ENCODE peak calls at places on chromosomes 5 and 9, in nine cellular contexts. C, W, J, Q, I, D, N, B and O are unnamed samples.

GRCh38 chr5:135356522-135357318 is 42.3 kb downstream of the MACROH2A1 start:
- DNase-seq in Q (no peak), N (no peak), D (peak), J (no peak), W (peak), B (no peak), I (peak), C (no peak), O (peak)

GRCh38 chr5:101278011-101278687 is 375.1 kb upstream of the ST8SIA4 start:
- DNase-seq in J (no peak), N (no peak), W (no peak), B (no peak), I (no peak), D (no peak), Q (peak), C (no peak), O (no peak)

GRCh38 chr5:643811-644271 is 31.7 kb downstream of the CEP72 start:
- DNase-seq in C (no peak), W (no peak), B (peak), I (no peak), Q (no peak), J (peak), D (no peak), N (no peak), O (no peak)

GRCh38 chr5:10860645-10861455 is 99.8 kb upstream of the DAP start:
- DNase-seq in B (no peak), D (no peak), I (no peak), W (peak), C (no peak), J (no peak), N (no peak), Q (peak), O (no peak)

GRCh38 chr5:1212881-1213280 is 11.5 kb downstream of the SLC6A19 start:
- DNase-seq in N (no peak), C (no peak), I (no peak), D (no peak), Q (no peak), J (no peak), B (no peak), W (no peak), O (no peak)

GRCh38 chr5:95446560-95447221 is 55.5 kb downstream of the FAM81B start:
- DNase-seq in D (no peak), B (no peak), N (no peak), I (no peak), C (no peak), W (no peak), J (no peak), Q (no peak), O (no peak)

GRCh38 chr9:70076678-70077077 is 33.0 kb downstream of the MAMDC2 start:
- DNase-seq in W (no peak), D (no peak), I (no peak), N (no peak), B (no peak), Q (no peak), C (no peak), J (no peak), O (no peak)

GRCh38 chr5:177431317-177432142 is 5.1 kb downstream of the GRK6 start:
- DNase-seq in N (no peak), W (no peak), J (peak), I (peak), C (no peak), D (no peak), B (no peak), Q (no peak), O (peak)

GRCh38 chr5:157743163-157744054 is at the start of gene LSM11:
- DNase-seq in Q (peak), I (peak), B (peak), N (no peak), J (peak), D (peak), C (peak), W (peak), O (peak)

GRCh38 chr5:180130291-180130869 is 58.8 kb upstream of the RNF130 start:
- DNase-seq in W (no peak), D (peak), J (no peak), Q (no peak), N (no peak), B (no peak), C (no peak), I (peak), O (no peak)

GRCh38 chr9:115099891-115100290 is 18.1 kb downstream of the TNC start:
- DNase-seq in W (no peak), J (no peak), D (no peak), C (no peak), Q (no peak), I (no peak), B (peak), N (no peak), O (no peak)

GRCh38 chr9:84953797-84954695 is 284.5 kb downstream of the NTRK2 start:
- DNase-seq in D (peak), N (no peak), Q (no peak), I (peak), J (peak), C (peak), B (peak), W (peak), O (peak)

GRCh38 chr9:112179816-112180215 is 4.7 kb upstream of the SUSD1 start:
- DNase-seq in B (no peak), W (no peak), D (no peak), N (no peak), C (no peak), J (no peak), Q (no peak), I (no peak), O (no peak)

GRCh38 chr5:164876793-164877192 is 1371.4 kb downstream of the MAT2B start:
- DNase-seq in Q (no peak), W (no peak), I (no peak), D (no peak), J (no peak), B (no peak), N (no peak), C (no peak), O (no peak)

GRCh38 chr9:13570521-13570974 is 291.1 kb upstream of the MPDZ start:
- DNase-seq in W (no peak), J (no peak), C (no peak), I (no peak), Q (no peak), N (no peak), D (no peak), B (no peak), O (no peak)

GRCh38 chr5:23204111-23204510 is 303.3 kb upstream of the PRDM9 start:
- DNase-seq in N (no peak), Q (no peak), D (no peak), B (no peak), W (no peak), C (no peak), J (no peak), I (no peak), O (no peak)

GRCh38 chr5:74581988-74582365 is 58.6 kb downstream of the ENC1 start:
- DNase-seq in J (no peak), W (no peak), C (no peak), D (no peak), Q (no peak), I (no peak), B (no peak), N (no peak), O (no peak)

GRCh38 chr9:24801344-24801743 is 255.6 kb upstream of the IZUMO3 start:
- DNase-seq in W (no peak), Q (no peak), N (no peak), D (no peak), J (no peak), I (no peak), C (no peak), B (no peak), O (no peak)

GRCh38 chr9:128713411-128713780 is 10.5 kb downstream of the ZDHHC12 start:
- DNase-seq in N (no peak), I (no peak), B (no peak), Q (no peak), J (no peak), W (no peak), D (no peak), C (no peak), O (no peak)

GRCh38 chr5:151023651-151024050 is 3.3 kb downstream of the GPX3 start:
- DNase-seq in I (peak), B (no peak), C (no peak), Q (peak), J (no peak), W (no peak), D (peak), N (no peak), O (peak)

GRCh38 chr5:143186623-143187022 is 216.9 kb downstream of the NR3C1 start:
- DNase-seq in I (no peak), N (no peak), J (no peak), W (no peak), B (no peak), Q (no peak), C (no peak), D (no peak), O (no peak)

GRCh38 chr9:93234600-93234999 is 50.7 kb downstream of the WNK2 start:
- DNase-seq in J (no peak), D (no peak), C (no peak), B (no peak), N (no peak), W (no peak), I (no peak), Q (no peak), O (peak)

GRCh38 chr9:120932086-120932818 is 5.7 kb upstream of the TRAF1 start:
- DNase-seq in I (peak), J (no peak), N (no peak), D (no peak), W (no peak), C (no peak), Q (no peak), B (no peak), O (no peak)

GRCh38 chr5:90549223-90549622 is 9.4 kb upstream of the ADGRV1 start:
- DNase-seq in D (no peak), W (no peak), B (no peak), J (no peak), I (no peak), N (no peak), Q (no peak), C (no peak), O (no peak)

GRCh38 chr5:112412370-112412769 is 6.7 kb downstream of the EPB41L4A start:
- DNase-seq in W (no peak), D (no peak), B (no peak), J (no peak), N (no peak), Q (no peak), I (no peak), C (no peak), O (no peak)